ENCODE peak calls at places on chromosome 20, in ten cellular contexts. X, K, Y, R, F, A, D, T, J and G are unnamed samples.

GRCh38 chr20:21562656-21563055 is 48.8 kb upstream of the NKX2-2 start:
- DNase-seq in J (no peak), K (no peak), R (no peak), A (no peak), D (no peak), Y (no peak), F (no peak), T (no peak), X (no peak), G (no peak)

GRCh38 chr20:54015496-54015895 is 54.9 kb downstream of the BCAS1 start:
- DNase-seq in F (no peak), X (no peak), Y (no peak), J (no peak), K (no peak), T (no peak), A (no peak), D (no peak), R (no peak), G (no peak)

GRCh38 chr20:9286501-9286900 is 217.6 kb downstream of the PLCB4 start:
- DNase-seq in T (no peak), K (no peak), F (no peak), R (no peak), A (peak), J (no peak), Y (no peak), X (no peak), D (no peak), G (no peak)

GRCh38 chr20:22353586-22353985 is 230.8 kb downstream of the FOXA2 start:
- DNase-seq in D (no peak), T (no peak), J (no peak), K (no peak), A (no peak), R (no peak), Y (no peak), F (no peak), X (no peak), G (no peak)

GRCh38 chr20:6767536-6768227 is at the start of gene BMP2:
- DNase-seq in T (peak), R (peak), J (no peak), D (peak), K (peak), F (peak), Y (no peak), X (peak), A (no peak), G (no peak)

GRCh38 chr20:51487076-51487475 is 55.4 kb downstream of the NFATC2 start:
- DNase-seq in X (no peak), K (no peak), R (peak), D (no peak), A (no peak), F (no peak), T (no peak), Y (no peak), J (no peak), G (no peak)

GRCh38 chr20:47734870-47735269 is 50.4 kb downstream of the SULF2 start:
- DNase-seq in F (no peak), R (no peak), K (no peak), A (no peak), Y (no peak), X (no peak), D (no peak), T (no peak), J (no peak), G (no peak)

GRCh38 chr20:21521596-21522478 is 8.0 kb upstream of the NKX2-2 start:
- DNase-seq in T (peak), A (no peak), F (no peak), X (no peak), D (no peak), K (no peak), Y (no peak), R (peak), J (no peak), G (no peak)

GRCh38 chr20:44803383-44803941 is 6.9 kb downstream of the RIMS4 start:
- DNase-seq in D (no peak), K (no peak), Y (no peak), J (no peak), X (no peak), T (no peak), F (no peak), R (no peak), A (no peak), G (no peak)

GRCh38 chr20:52031206-52031573 is 160.4 kb downstream of the ZFP64 start:
- DNase-seq in J (no peak), K (no peak), X (no peak), A (peak), R (no peak), F (peak), Y (peak), T (peak), D (no peak), G (no peak)

GRCh38 chr20:21511485-21511849 is 2.4 kb downstream of the NKX2-2 start:
- DNase-seq in Y (no peak), A (no peak), J (no peak), X (no peak), K (no peak), F (no peak), D (no peak), T (no peak), R (peak), G (no peak)

GRCh38 chr20:20454850-20455627 is 87.1 kb downstream of the INSM1 start:
- DNase-seq in J (no peak), R (no peak), F (no peak), T (no peak), A (no peak), D (no peak), K (no peak), Y (no peak), X (no peak), G (no peak)

GRCh38 chr20:41095110-41095969 is 42.0 kb upstream of the PLCG1 start:
- DNase-seq in A (peak), Y (no peak), X (peak), T (peak), F (peak), J (peak), K (peak), D (peak), R (peak), G (peak)

GRCh38 chr20:42024653-42025052 is 406.5 kb upstream of the CHD6 start:
- DNase-seq in X (no peak), K (no peak), T (peak), A (no peak), D (no peak), F (no peak), R (peak), J (no peak), Y (no peak), G (no peak)

GRCh38 chr20:5065489-5066383 is 54.0 kb downstream of the PCNA start:
- DNase-seq in X (peak), F (peak), A (peak), K (peak), J (peak), Y (peak), D (peak), R (no peak), T (no peak), G (peak)

GRCh38 chr20:50186151-50186885 is 4.3 kb upstream of the CEBPB start:
- DNase-seq in A (peak), X (peak), K (peak), D (peak), R (peak), J (peak), T (peak), Y (no peak), F (peak), G (peak)

GRCh38 chr20:57400821-57401564 is 9.8 kb downstream of the RBM38 start:
- DNase-seq in J (no peak), X (peak), Y (no peak), K (peak), T (no peak), F (no peak), A (no peak), R (no peak), D (no peak), G (no peak)

GRCh38 chr20:7285918-7286556 is 518.6 kb downstream of the BMP2 start:
- DNase-seq in Y (peak), A (peak), J (peak), R (peak), X (peak), K (peak), F (peak), D (peak), T (peak), G (peak)

DNA sequence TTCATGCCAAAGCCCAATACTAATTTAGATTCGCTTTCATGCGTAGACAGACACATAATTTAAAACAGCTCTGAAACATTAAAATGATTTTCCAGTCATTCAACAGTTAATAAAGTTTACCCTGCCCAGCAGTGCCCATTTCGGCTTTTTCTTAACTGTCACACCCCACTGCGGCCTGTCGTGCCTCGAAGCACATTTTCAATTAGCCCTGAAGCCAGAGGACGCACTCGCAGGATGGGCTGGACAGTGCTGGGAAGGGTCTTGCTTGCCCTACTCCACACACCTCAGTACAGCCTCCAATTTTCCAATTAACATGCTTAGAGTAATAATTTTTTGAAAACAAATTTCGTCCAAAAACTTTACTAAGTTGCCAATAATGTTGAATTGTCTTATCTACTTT is 35.3 kb downstream of the TAF4 start:
- DNase-seq in Y (no peak), K (no peak), X (no peak), R (no peak), D (no peak), J (no peak), F (no peak), T (no peak), A (no peak), G (no peak)
- TF ChIP-seq CTCF in Y (no peak), K (no peak), X (no peak), R (no peak), D (no peak), J (no peak), F (no peak), T (no peak), A (no peak), G (no peak)

DNA sequence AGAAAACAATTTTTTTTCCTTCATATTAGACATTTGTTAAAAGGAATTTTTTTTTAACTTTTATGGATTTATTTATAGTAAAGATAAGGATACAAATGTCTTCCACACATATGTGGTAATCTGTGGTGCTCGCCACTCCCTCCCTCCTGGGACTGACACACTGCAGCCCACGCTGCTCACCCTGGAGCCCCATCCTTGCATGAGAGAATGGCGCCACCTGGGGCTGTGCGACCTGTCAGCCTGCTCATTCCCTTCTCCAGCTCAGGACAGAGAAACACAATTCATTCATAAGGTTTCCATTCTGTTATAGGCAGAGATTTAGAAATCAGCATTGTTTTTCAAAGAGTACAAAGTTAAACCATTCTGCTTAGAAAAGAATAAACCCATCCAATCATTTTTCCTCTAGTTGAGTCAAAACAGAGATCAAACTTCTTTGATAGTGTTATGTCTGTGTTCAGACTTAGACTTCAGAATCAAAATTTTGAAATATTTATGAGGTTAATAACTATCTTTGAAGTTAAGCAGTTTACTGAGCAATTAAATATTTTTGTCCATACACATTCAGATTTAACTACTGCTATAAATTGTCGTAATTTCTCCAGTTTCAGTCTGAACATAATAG is 42.8 kb upstream of the DYNLRB1 start:
- DNase-seq in X (no peak), D (peak), R (peak), A (peak), K (peak), J (peak), T (peak), Y (peak), F (peak), G (no peak)
- TF ChIP-seq CTCF in X (no peak), D (peak), R (peak), A (peak), K (peak), J (peak), T (peak), Y (peak), F (peak), G (peak)

GRCh38 chr20:38445901-38446425 is 10.8 kb upstream of the SNHG17 start:
- DNase-seq in J (no peak), X (no peak), D (no peak), T (no peak), R (no peak), K (no peak), F (no peak), A (no peak), Y (no peak), G (no peak)

GRCh38 chr20:38445402-38445801 is 10.3 kb upstream of the SNHG17 start:
- DNase-seq in A (no peak), F (no peak), K (no peak), R (no peak), X (no peak), T (no peak), Y (no peak), J (no peak), D (no peak), G (no peak)

GRCh38 chr20:38447931-38448675 is 13.0 kb upstream of the SNHG17 start:
- DNase-seq in D (no peak), J (no peak), T (no peak), X (no peak), R (no peak), A (no peak), F (no peak), K (peak), Y (no peak), G (no peak)

GRCh38 chr20:38447251-38447661 is 12.1 kb upstream of the SNHG17 start:
- DNase-seq in A (no peak), T (no peak), D (no peak), R (peak), F (no peak), K (no peak), Y (no peak), X (no peak), J (no peak), G (no peak)

DNA sequence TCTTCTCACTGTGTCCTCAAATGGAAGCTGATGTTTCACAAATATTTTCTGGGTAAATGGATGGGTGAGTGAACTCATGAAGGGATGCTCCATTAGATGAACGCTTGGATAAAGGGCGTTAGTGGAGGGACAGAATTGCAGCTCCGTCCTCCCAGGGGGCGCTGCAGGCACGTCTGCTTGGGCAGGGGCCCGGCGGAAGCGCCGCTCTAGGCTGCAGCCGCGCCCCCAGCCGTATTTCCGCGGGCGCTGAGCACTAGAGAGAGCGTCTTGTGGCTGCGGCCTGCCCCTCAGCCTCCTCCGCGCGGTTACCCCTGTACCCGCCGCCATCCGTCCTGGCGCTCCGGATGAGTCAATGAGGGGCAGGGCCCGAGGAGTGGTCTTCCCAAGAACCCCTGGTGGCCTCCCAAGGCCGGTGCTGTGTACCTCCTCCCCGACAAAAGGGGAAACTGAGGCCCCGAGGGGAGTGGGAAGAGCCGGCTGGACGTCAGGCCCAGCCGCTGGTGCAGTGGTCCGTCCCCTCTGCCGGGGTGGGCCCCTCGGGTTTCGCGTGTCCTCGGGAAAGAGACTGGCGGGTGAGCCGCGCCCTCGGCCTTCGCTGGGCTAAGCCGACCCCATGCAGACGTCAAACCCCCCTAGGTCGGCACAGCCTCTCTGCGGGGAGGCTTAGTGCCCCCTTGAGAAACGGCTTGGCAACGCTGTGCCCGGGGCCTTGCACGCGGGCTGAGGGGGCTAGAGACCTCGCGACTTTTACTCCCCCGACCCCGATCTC is 11.5 kb upstream of the SNHG17 start:
- DNase-seq in A (peak), T (peak), Y (peak), X (peak), F (peak), D (peak), K (peak), J (peak), R (peak), G (peak)
- TF ChIP-seq CTCF in A (peak), T (peak), Y (peak), X (peak), F (peak), D (peak), K (peak), J (peak), R (peak), G (peak)

GRCh38 chr20:17648782-17649730 is 33.0 kb downstream of the RRBP1 start:
- DNase-seq in T (no peak), A (no peak), D (peak), X (peak), J (no peak), R (peak), F (no peak), Y (no peak), K (no peak), G (no peak)
- TF ChIP-seq CTCF in T (peak), A (peak), D (peak), X (peak), J (peak), R (peak), F (peak), Y (peak), K (peak), G (peak)

GRCh38 chr20:11274137-11274536 is 600.3 kb upstream of the JAG1 start:
- DNase-seq in R (peak), X (no peak), A (peak), J (peak), T (peak), K (no peak), F (peak), D (peak), Y (peak), G (peak)
- TF ChIP-seq CTCF in R (peak), X (peak), A (peak), J (peak), T (peak), K (peak), F (peak), D (peak), Y (peak), G (peak)

GRCh38 chr20:3580412-3580811 is 82.8 kb downstream of the GFRA4 start:
- DNase-seq in Y (no peak), X (no peak), R (peak), A (no peak), D (no peak), K (no peak), F (no peak), T (no peak), J (no peak), G (no peak)
- TF ChIP-seq CTCF in Y (no peak), X (no peak), R (peak), A (no peak), D (no peak), K (no peak), F (no peak), T (no peak), J (no peak), G (no peak)

GRCh38 chr20:62147528-62147927 is 4.0 kb downstream of the SS18L1 start:
- DNase-seq in X (no peak), F (no peak), K (no peak), A (no peak), R (no peak), Y (no peak), D (no peak), J (no peak), T (no peak), G (no peak)
- TF ChIP-seq CTCF in X (no peak), F (no peak), K (no peak), A (no peak), R (no peak), Y (no peak), D (no peak), J (no peak), T (no peak), G (no peak)

GRCh38 chr20:18839507-18840247 is 26.1 kb downstream of the SCP2D1 start:
- DNase-seq in D (no peak), R (peak), Y (no peak), A (no peak), F (no peak), X (no peak), T (no peak), J (no peak), K (no peak), G (no peak)

GRCh38 chr20:18840248-18840645 is 26.7 kb downstream of the SCP2D1 start:
- DNase-seq in A (no peak), F (no peak), K (no peak), J (no peak), D (no peak), Y (no peak), R (no peak), X (no peak), T (no peak), G (no peak)

GRCh38 chr20:18832801-18833200 is 19.2 kb downstream of the SCP2D1 start:
- DNase-seq in A (no peak), X (no peak), R (no peak), K (no peak), D (no peak), Y (no peak), T (no peak), F (no peak), J (no peak), G (no peak)

GRCh38 chr20:18835850-18836249 is 22.3 kb downstream of the SCP2D1 start:
- DNase-seq in Y (no peak), J (no peak), T (no peak), D (no peak), R (no peak), K (no peak), F (no peak), X (no peak), A (no peak), G (no peak)

GRCh38 chr20:18837710-18838109 is 24.1 kb downstream of the SCP2D1 start:
- DNase-seq in J (no peak), R (no peak), D (no peak), T (no peak), X (no peak), K (no peak), F (no peak), A (no peak), Y (no peak), G (no peak)
- TF ChIP-seq CTCF in J (no peak), R (no peak), D (no peak), T (no peak), X (no peak), K (no peak), F (no peak), A (no peak), Y (no peak), G (no peak)

GRCh38 chr20:62426678-62427077 is 661 bp downstream of the RBBP8NL start:
- DNase-seq in K (no peak), J (no peak), R (peak), T (peak), X (peak), A (no peak), F (no peak), Y (no peak), D (no peak), G (no peak)

GRCh38 chr20:62428008-62428384 is 657 bp upstream of the RBBP8NL start:
- DNase-seq in F (no peak), X (no peak), D (no peak), R (no peak), A (no peak), T (no peak), Y (no peak), K (no peak), J (no peak), G (no peak)

GRCh38 chr20:62425281-62426058 is 1.9 kb downstream of the RBBP8NL start:
- DNase-seq in F (no peak), Y (no peak), R (no peak), X (no peak), A (no peak), K (no peak), J (no peak), D (no peak), T (no peak), G (no peak)

GRCh38 chr20:62428396-62429160 is 1.2 kb upstream of the RBBP8NL start:
- DNase-seq in X (no peak), F (no peak), Y (no peak), K (no peak), R (no peak), D (no peak), T (no peak), J (no peak), A (no peak), G (no peak)

DNA sequence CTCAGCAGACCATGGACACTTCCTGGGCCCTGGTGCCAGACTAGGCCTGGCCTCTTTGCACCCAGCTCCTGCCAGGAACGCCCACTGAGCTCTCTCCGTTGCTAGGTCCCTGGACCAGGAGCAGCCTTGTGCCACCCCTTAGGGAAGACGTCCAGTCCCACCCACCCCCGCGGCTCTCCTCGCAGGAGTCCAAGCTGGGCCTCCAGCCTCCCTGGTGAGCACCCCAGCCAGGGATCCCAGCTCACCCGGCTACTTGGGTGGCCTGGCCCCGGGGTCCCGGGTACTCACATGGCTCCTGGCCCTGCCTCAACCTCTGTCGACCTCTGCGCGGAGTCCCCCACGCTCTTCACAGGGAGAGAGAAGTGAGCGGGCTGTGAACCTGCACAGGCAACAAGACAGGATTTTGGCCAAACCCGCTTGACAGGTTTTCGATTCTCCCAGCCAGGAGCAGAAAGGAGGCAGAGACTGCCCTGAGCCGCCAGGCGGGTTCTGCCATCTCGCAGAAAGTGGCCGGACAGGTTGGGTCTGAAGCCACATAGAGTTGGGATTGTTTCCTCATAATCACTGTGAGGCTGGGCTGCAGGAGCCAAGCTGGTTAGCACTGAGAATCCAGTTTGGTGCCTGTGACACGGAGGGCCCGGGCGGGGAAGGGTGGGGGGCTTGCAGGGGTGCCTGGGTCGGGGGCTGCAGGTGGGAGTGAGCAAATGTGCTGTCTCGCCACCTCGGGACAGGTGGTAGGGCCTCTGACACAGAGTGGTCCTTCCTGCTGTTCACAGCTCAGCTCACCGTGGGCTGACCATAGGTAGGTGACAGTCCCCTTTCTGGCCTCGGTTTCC is at the start of gene RBBP8NL:
- DNase-seq in R (no peak), A (no peak), J (peak), F (no peak), D (no peak), X (peak), Y (no peak), T (no peak), K (no peak), G (no peak)
- TF ChIP-seq CTCF in R (no peak), A (no peak), J (no peak), F (no peak), D (no peak), X (peak), Y (no peak), T (no peak), K (no peak), G (no peak)